ENCODE peak calls at places on chromosomes 2 and 18, in four cellular contexts. H, E, F and Q are unnamed samples.

GRCh38 chr2:85933753-85934594 is 45.2 kb upstream of the ST3GAL5 start:
- DNase-seq in H (no peak), F (peak; percentile 96), E (peak; percentile 74), Q (no peak)

GRCh38 chr2:101474752-101475384 is at the start of gene RFX8:
- DNase-seq in F (peak; percentile 86), H (no peak), E (peak; percentile 76), Q (no peak)

GRCh38 chr2:148640767-148641166 is 3.8 kb upstream of the EPC2 start:
- DNase-seq in F (peak; percentile 56), H (no peak), E (no peak), Q (no peak)

GRCh38 chr2:154477319-154477718 is 221.2 kb upstream of the KCNJ3 start:
- DNase-seq in F (no peak), E (no peak), H (no peak), Q (no peak)

GRCh38 chr2:163736433-163737168 is 793 bp upstream of the FIGN start:
- DNase-seq in F (peak; percentile 39), H (no peak), E (peak; percentile 22), Q (no peak)

GRCh38 chr2:11680181-11680900 is 10.3 kb upstream of the NTSR2 start:
- DNase-seq in E (no peak), F (no peak), H (no peak), Q (no peak)

GRCh38 chr2:27206346-27206745 is 5.5 kb upstream of the ATRAID start:
- DNase-seq in F (no peak), H (no peak), E (no peak), Q (no peak)

GRCh38 chr2:237281900-237282306 is 132.1 kb downstream of the COL6A3 start:
- DNase-seq in E (peak; percentile 71), F (peak; percentile 94), H (no peak), Q (no peak)

GRCh38 chr18:26521617-26522016 is 26.7 kb downstream of the KCTD1 start:
- DNase-seq in E (no peak), F (no peak), H (no peak), Q (no peak)

GRCh38 chr2:224957540-224958465 is 84.5 kb downstream of the DOCK10 start:
- DNase-seq in E (no peak), H (no peak), F (no peak), Q (no peak)

GRCh38 chr2:30666307-30666874 is 140.9 kb downstream of the CAPN13 start:
- DNase-seq in H (no peak), F (peak; percentile 96), E (peak; percentile 94), Q (no peak)

GRCh38 chr18:61582205-61582710 is 249.0 kb downstream of the CDH20 start:
- DNase-seq in E (no peak), H (no peak), F (no peak), Q (no peak)

GRCh38 chr2:3612639-3613523 is 18.0 kb downstream of the COLEC11 start:
- DNase-seq in F (no peak), E (no peak), H (no peak), Q (no peak)

GRCh38 chr2:86476092-86476491 is 34.9 kb downstream of the KDM3A start:
- DNase-seq in H (no peak), F (peak; percentile 61), E (no peak), Q (no peak)

GRCh38 chr2:157777425-157777824 is 98.7 kb downstream of the ACVR1 start:
- DNase-seq in H (peak; percentile 28), E (peak; percentile 28), F (peak; percentile 78), Q (no peak)

GRCh38 chr2:34578641-34579040 is 979.5 kb upstream of the FAM98A start:
- DNase-seq in E (peak; percentile 6), H (no peak), F (no peak), Q (no peak)

GRCh38 chr2:72181616-72182015 is 34.0 kb upstream of the CYP26B1 start:
- DNase-seq in F (no peak), H (no peak), E (no peak), Q (no peak)

GRCh38 chr2:196101325-196101981 is 32.8 kb upstream of the DNAH7 start:
- DNase-seq in H (no peak), E (no peak), F (peak; percentile 57), Q (no peak)

GRCh38 chr2:230828272-230828961 is 36.3 kb upstream of the ITM2C start:
- DNase-seq in E (no peak), H (no peak), F (no peak), Q (no peak)

GRCh38 chr2:187143537-187143936 is 294.6 kb upstream of the ZSWIM2 start:
- DNase-seq in E (no peak), F (no peak), H (no peak), Q (no peak)

GRCh38 chr2:217723078-217723477 is 279.7 kb downstream of the TNS1 start:
- DNase-seq in E (no peak), H (no peak), F (peak; percentile 60), Q (no peak)

GRCh38 chr2:71614976-71615768 is 161.8 kb downstream of the DYSF start:
- DNase-seq in F (peak; percentile 90), H (no peak), E (no peak), Q (peak; percentile 49)

GRCh38 chr2:29218071-29218470 is 102.9 kb downstream of the CLIP4 start:
- DNase-seq in H (no peak), F (no peak), E (no peak), Q (no peak)

GRCh38 chr2:46776687-46777327 is 138.8 kb downstream of the MCFD2 start:
- DNase-seq in H (peak; percentile 54), E (peak; percentile 46), F (peak; percentile 80), Q (no peak)

GRCh38 chr18:35029770-35030169 is 11.4 kb upstream of the MAPRE2 start:
- DNase-seq in F (no peak), E (no peak), H (no peak), Q (no peak)
- H3K4me3 ChIP-seq in F (no peak overlapping the region), E (no peak overlapping the region), H (no peak overlapping the region), Q (peak overlapping the region; percentile 56)

GRCh38 chr18:2657043-2657512 is 1.6 kb downstream of the SMCHD1 start:
- DNase-seq in H (no peak), E (peak; percentile 9), F (peak; percentile 10), Q (no peak)
- TF ChIP-seq CTCF in H (no peak), E (no peak), F (no peak), Q (no peak)

GRCh38 chr2:31889044-31889443 is 121.8 kb downstream of the MEMO1 start:
- DNase-seq in H (no peak), E (no peak), F (no peak), Q (no peak)

GRCh38 chr2:31888550-31888949 is 122.3 kb downstream of the MEMO1 start:
- DNase-seq in F (peak; percentile 8), H (no peak), E (no peak), Q (no peak)

GRCh38 chr2:31886700-31887099 is 124.1 kb downstream of the MEMO1 start:
- DNase-seq in F (peak; percentile 13), H (peak; percentile 22), E (no peak), Q (no peak)
- H3K4me3 ChIP-seq in F (no peak overlapping the region), H (no peak overlapping the region), E (no peak overlapping the region), Q (no peak overlapping the region)

GRCh38 chr2:74119912-74120825 is 27.5 kb downstream of the BOLA3 start:
- DNase-seq in E (peak; percentile 83), F (peak; percentile 86), H (no peak), Q (peak; percentile 51)
- TF ChIP-seq CTCF in E (peak; percentile 67), F (peak; percentile 43), H (no peak), Q (peak; percentile 47)

GRCh38 chr2:240996161-240996833 is 2.1 kb upstream of the SNED1 start:
- DNase-seq in F (no peak), E (no peak), H (no peak), Q (no peak)
- H3K4me3 ChIP-seq in F (no peak overlapping the region), E (no peak overlapping the region), H (no peak overlapping the region), Q (peak overlapping the region; percentile 85)

GRCh38 chr2:170063456-170063855 is 114.5 kb upstream of the MYO3B start:
- DNase-seq in E (no peak), H (no peak), F (no peak), Q (no peak)
- TF ChIP-seq CTCF in E (no peak), H (no peak), F (no peak), Q (no peak)

GRCh38 chr2:139216435-139216834 is 436.2 kb upstream of the NXPH2 start:
- DNase-seq in H (no peak), F (no peak), E (no peak), Q (no peak)
- H3K4me3 ChIP-seq in H (no peak overlapping the region), F (no peak overlapping the region), E (no peak overlapping the region), Q (no peak overlapping the region)

DNA sequence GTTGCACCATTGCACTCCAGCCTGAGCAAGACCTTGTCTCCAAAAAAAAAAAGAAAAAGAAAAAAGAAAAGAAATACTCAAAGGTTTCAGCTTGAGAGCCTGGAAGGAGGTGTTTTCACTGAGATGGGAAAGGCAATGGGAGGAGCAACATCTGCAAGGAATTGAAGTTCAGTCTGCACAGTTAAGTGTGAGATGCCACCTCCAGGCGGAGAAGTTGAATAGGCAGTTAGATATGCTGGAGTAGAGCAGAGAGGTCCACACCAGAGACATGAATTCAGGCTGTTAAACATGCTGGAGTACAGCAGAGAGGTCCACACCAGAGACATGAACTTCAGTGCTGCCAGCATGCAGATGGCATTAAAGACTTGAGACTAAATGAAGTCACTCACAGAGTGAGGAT is 41.4 kb upstream of the DTNB start:
- DNase-seq in F (peak; percentile 14), E (no peak), H (no peak), Q (no peak)
- TF ChIP-seq CTCF in F (peak; percentile 1), E (peak; percentile 5), H (no peak), Q (no peak)

DNA sequence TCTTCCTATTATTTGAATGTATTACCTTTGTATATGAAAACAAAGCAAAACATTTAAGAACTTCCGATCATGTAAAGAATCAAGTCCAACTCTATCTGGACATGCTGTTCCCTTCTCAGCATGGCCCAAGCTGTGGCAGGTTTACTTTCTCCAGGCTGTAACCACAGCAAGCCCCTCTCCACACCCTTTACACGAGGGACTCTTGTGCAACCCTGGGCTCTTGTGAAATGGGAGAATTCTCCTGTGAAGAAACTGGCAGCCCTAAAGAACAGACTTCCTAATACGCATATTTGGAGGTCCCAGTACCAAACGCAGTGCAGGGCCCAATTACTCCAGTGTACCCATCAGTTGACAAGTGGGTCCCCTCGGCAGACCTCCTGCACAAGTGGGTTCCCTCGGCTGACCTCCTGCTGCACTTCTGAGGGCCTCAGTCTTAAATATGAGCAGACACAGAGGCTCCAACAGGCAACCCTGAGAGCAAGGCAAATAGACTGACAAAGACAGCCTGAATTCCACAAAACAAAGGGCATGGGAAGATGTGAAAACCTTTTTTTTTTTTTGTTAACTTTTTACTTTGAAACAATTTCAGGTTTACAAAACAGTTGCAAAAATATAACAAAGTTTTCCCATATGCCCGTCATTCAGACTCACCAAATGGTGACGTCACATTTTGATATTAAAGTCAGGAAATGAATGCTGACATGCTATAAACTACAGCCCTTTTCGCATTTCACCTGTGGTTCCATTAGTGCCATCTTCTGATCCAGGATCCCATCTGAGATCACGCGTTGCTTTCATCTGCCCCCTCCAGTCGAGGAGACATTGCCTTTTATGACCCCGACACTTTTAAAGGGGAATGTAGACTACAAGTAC is 78.2 kb downstream of the FBXO15 start:
- DNase-seq in H (no peak), E (no peak), F (no peak), Q (no peak)
- H3K4me3 ChIP-seq in H (no peak overlapping the region), E (no peak overlapping the region), F (no peak overlapping the region), Q (no peak overlapping the region)

GRCh38 chr2:168254158-168254935 is 7.0 kb upstream of the STK39 start:
- DNase-seq in F (no peak), H (peak; percentile 41), E (peak; percentile 23), Q (no peak)
- TF ChIP-seq CTCF in F (no peak), H (peak; percentile 31), E (peak; percentile 4), Q (no peak)